ENCODE peak calls at places on chromosomes 3 and 15, in nine cellular contexts. M is T-helper 9 cell; N is HEK293T; I is HS-27A; Z is NCI-H1105; A is iris pigment epithelial cell; Y is GM13976; P is IMR-90; O is activated CD4-positive, alpha-beta T cell treated with anti-CD3 and anti-CD28 coated beads for 48 hours. R is an unnamed sample.

GRCh38 chr15:65069179-65069578 is 1.4 kb upstream of the RASL12 start:
- DNase-seq in M (no peak), P (peak), N (no peak), A (peak), I (no peak), Y (no peak), Z (no peak), O (no peak), R (no peak)

GRCh38 chr3:197989651-197990050 is 29.6 kb downstream of the LMLN start:
- DNase-seq in Z (no peak), M (no peak), P (no peak), A (peak), I (no peak), Y (no peak), N (no peak), O (no peak), R (no peak)

GRCh38 chr3:113008117-113008516 is 17.3 kb downstream of the GTPBP8 start:
- DNase-seq in A (no peak), Y (no peak), Z (no peak), M (no peak), I (no peak), N (no peak), P (peak), O (no peak), R (no peak)

GRCh38 chr3:40597441-40597840 is 72.7 kb downstream of the ZNF621 start:
- DNase-seq in N (no peak), P (no peak), O (peak), Z (no peak), M (no peak), A (peak), Y (no peak), I (no peak), R (no peak)

GRCh38 chr15:91784973-91785709 is 68.4 kb upstream of the SLCO3A1 start:
- DNase-seq in M (no peak), I (no peak), P (no peak), N (no peak), A (no peak), O (no peak), Z (no peak), Y (no peak), R (no peak)

GRCh38 chr3:184523825-184524615 is 37.6 kb upstream of the EPHB3 start:
- DNase-seq in M (no peak), P (peak), Y (no peak), A (peak), O (peak), I (peak), Z (no peak), N (peak), R (no peak)

GRCh38 chr3:29853841-29854397 is 573.0 kb downstream of the RBMS3 start:
- DNase-seq in M (no peak), P (no peak), Z (no peak), N (no peak), Y (no peak), A (no peak), I (no peak), O (no peak), R (no peak)

GRCh38 chr3:40645883-40646282 is 121.1 kb downstream of the ZNF621 start:
- DNase-seq in N (no peak), O (no peak), I (no peak), Z (no peak), Y (no peak), A (peak), P (no peak), M (no peak), R (no peak)

GRCh38 chr3:129461022-129461421 is 21.0 kb downstream of the IFT122 start:
- DNase-seq in P (peak), Y (no peak), Z (no peak), O (no peak), M (no peak), N (no peak), A (peak), I (no peak), R (no peak)

GRCh38 chr3:25037049-25037547 is 391.0 kb upstream of the RARB start:
- DNase-seq in M (no peak), Y (no peak), P (no peak), O (no peak), I (no peak), N (no peak), A (peak), Z (no peak), R (peak)

GRCh38 chr3:2579206-2579605 is 480.5 kb downstream of the CNTN4 start:
- DNase-seq in O (no peak), I (no peak), Z (peak), P (no peak), Y (no peak), N (no peak), M (no peak), A (no peak), R (no peak)

GRCh38 chr3:71987828-71988227 is 202.9 kb upstream of the PROK2 start:
- DNase-seq in A (peak), I (no peak), N (peak), P (no peak), Z (no peak), O (no peak), M (no peak), Y (no peak), R (no peak)

GRCh38 chr3:13018039-13018431 is 55.2 kb downstream of the IQSEC1 start:
- DNase-seq in A (no peak), I (no peak), Y (no peak), O (no peak), M (no peak), N (no peak), Z (no peak), P (no peak), R (peak)

GRCh38 chr3:2810723-2811122 is 299.5 kb downstream of the IL5RA start:
- DNase-seq in A (no peak), O (no peak), M (no peak), P (no peak), I (no peak), N (no peak), Z (no peak), Y (no peak), R (no peak)